ENCODE peak calls at places on chromosomes 2 and 18, in four cellular contexts. X is H9, J is IMR-90, C is H1. B is an unnamed sample.

GRCh38 chr2:224517963-224518362 is 67.2 kb downstream of the CUL3 start:
- DNase-seq in J (no peak), X (no peak), C (no peak), B (no peak)

GRCh38 chr2:128664499-128664971 is 345.9 kb upstream of the HS6ST1 start:
- DNase-seq in C (no peak), J (no peak), X (peak; percentile 69), B (peak; percentile 86)

GRCh38 chr2:70357076-70358071 is 55.5 kb upstream of the FAM136A start:
- DNase-seq in C (no peak), X (no peak), J (no peak), B (peak; percentile 74)

GRCh38 chr2:5070257-5070656 is 621.9 kb upstream of the SOX11 start:
- DNase-seq in J (no peak), C (no peak), X (no peak), B (peak; percentile 78)

GRCh38 chr18:11553098-11553940 is 56.1 kb upstream of the SLC35G4 start:
- DNase-seq in J (peak; percentile 59), X (peak; percentile 73), C (peak; percentile 78), B (peak; percentile 73)

GRCh38 chr2:113223813-113224212 is 50.0 kb downstream of the PSD4 start:
- DNase-seq in J (no peak), C (no peak), X (no peak), B (no peak)

GRCh38 chr18:31197676-31198075 is 35.0 kb upstream of the DSC1 start:
- DNase-seq in J (no peak), X (no peak), C (no peak), B (no peak)

GRCh38 chr2:37389984-37390765 is 45.7 kb downstream of the QPCT start:
- DNase-seq in C (peak; percentile 44), J (peak; percentile 96), X (peak; percentile 67), B (peak; percentile 97)

GRCh38 chr2:221460136-221460535 is 112.0 kb downstream of the EPHA4 start:
- DNase-seq in X (no peak), C (no peak), J (no peak), B (no peak)

GRCh38 chr2:118372876-118373597 is 284.8 kb downstream of the INSIG2 start:
- DNase-seq in C (no peak), J (no peak), X (no peak), B (peak; percentile 40)

GRCh38 chr2:49616800-49617199 is 462.5 kb upstream of the FSHR start:
- DNase-seq in X (no peak), J (no peak), C (no peak), B (peak; percentile 57)

GRCh38 chr2:11142330-11142729 is 12.9 kb upstream of the SLC66A3 start:
- DNase-seq in J (no peak), C (no peak), X (no peak), B (no peak)

GRCh38 chr2:42140501-42140900 is 28.7 kb upstream of the EML4 start:
- DNase-seq in X (no peak), C (no peak), J (no peak), B (no peak)

GRCh38 chr18:52352920-52353319 is 12.9 kb downstream of the DCC start:
- DNase-seq in X (no peak), C (no peak), J (no peak), B (no peak)

GRCh38 chr2:237171396-237171795 is 85.7 kb downstream of the COPS8 start:
- DNase-seq in X (no peak), J (peak; percentile 97), C (no peak), B (peak; percentile 62)

GRCh38 chr2:217066510-217067270 is 206.8 kb upstream of the TNP1 start:
- DNase-seq in J (no peak), X (no peak), C (no peak), B (no peak)

GRCh38 chr2:109174214-109174613 is 45.2 kb downstream of the SH3RF3 start:
- DNase-seq in C (no peak), X (no peak), J (no peak), B (no peak)

GRCh38 chr2:239263231-239263936 is 137.4 kb downstream of the HDAC4 start:
- DNase-seq in J (no peak), X (peak; percentile 22), C (no peak), B (no peak)

GRCh38 chr2:10581990-10582389 is 107.8 kb downstream of the NOL10 start:
- DNase-seq in C (no peak), X (no peak), J (peak; percentile 23), B (no peak)

GRCh38 chr2:65662654-65663432 is 230.4 kb upstream of the SPRED2 start:
- DNase-seq in C (no peak), J (peak; percentile 93), X (no peak), B (peak; percentile 15)

GRCh38 chr18:23194969-23195957 is 60.0 kb downstream of the CABLES1 start:
- DNase-seq in C (no peak), X (no peak), J (no peak), B (no peak)

GRCh38 chr2:63837036-63837594 is 4.6 kb upstream of the UGP2 start:
- DNase-seq in X (no peak), C (no peak), J (no peak), B (no peak)

GRCh38 chr2:212962691-212963090 is 188.7 kb downstream of the IKZF2 start:
- DNase-seq in C (no peak), X (no peak), J (no peak), B (no peak)
- H3K56ac ChIP-seq in C (no peak overlapping the region), X (no peak overlapping the region), J (no peak overlapping the region), B (no peak overlapping the region)

GRCh38 chr2:105731511-105731910 is 13.2 kb upstream of the NCK2 start:
- DNase-seq in C (no peak), J (no peak), X (no peak), B (no peak)

GRCh38 chr2:105732955-105733607 is 11.6 kb upstream of the NCK2 start:
- DNase-seq in C (no peak), X (no peak), J (no peak), B (no peak)

GRCh38 chr2:105730170-105730569 is 14.5 kb upstream of the NCK2 start:
- DNase-seq in J (no peak), C (no peak), X (no peak), B (no peak)

GRCh38 chr2:105734762-105735538 is 9.8 kb upstream of the NCK2 start:
- DNase-seq in X (no peak), C (no peak), J (peak; percentile 57), B (no peak)

GRCh38 chr2:105732096-105732495 is 12.6 kb upstream of the NCK2 start:
- DNase-seq in J (no peak), C (no peak), X (no peak), B (no peak)
- H3K56ac ChIP-seq in J (no peak overlapping the region), C (no peak overlapping the region), X (no peak overlapping the region), B (no peak overlapping the region)

DNA sequence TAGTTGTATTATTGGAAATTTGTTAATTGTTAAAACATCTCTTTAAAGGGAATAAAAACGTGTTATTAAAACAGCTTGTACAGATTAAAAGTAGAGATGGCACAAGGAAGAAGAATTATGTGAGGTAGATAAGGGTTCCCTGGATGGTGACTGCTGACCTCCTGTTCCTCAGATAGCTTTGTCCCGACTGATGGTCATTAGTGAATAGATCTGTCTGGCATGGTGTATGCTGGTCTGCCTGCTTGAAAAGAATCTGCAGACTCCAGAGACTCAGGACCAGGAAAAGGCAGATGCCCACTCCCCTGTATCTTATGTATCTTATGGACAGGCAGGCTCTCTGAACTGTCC is 5.6 kb upstream of the FARP2 start:
- DNase-seq in C (no peak), X (no peak), J (no peak), B (no peak)
- H3K56ac ChIP-seq in C (no peak overlapping the region), X (no peak overlapping the region), J (no peak overlapping the region), B (no peak overlapping the region)

GRCh38 chr2:20190862-20191713 is 33.8 kb downstream of the SDC1 start:
- DNase-seq in X (peak; percentile 79), C (peak; percentile 91), J (no peak), B (peak; percentile 90)

GRCh38 chr2:20193185-20193584 is 31.7 kb downstream of the SDC1 start:
- DNase-seq in C (no peak), X (no peak), J (no peak), B (no peak)

GRCh38 chr2:20192781-20193180 is 32.1 kb downstream of the SDC1 start:
- DNase-seq in J (no peak), X (no peak), C (no peak), B (no peak)

GRCh38 chr2:20190170-20190569 is 34.8 kb downstream of the SDC1 start:
- DNase-seq in J (no peak), C (no peak), X (no peak), B (no peak)

DNA sequence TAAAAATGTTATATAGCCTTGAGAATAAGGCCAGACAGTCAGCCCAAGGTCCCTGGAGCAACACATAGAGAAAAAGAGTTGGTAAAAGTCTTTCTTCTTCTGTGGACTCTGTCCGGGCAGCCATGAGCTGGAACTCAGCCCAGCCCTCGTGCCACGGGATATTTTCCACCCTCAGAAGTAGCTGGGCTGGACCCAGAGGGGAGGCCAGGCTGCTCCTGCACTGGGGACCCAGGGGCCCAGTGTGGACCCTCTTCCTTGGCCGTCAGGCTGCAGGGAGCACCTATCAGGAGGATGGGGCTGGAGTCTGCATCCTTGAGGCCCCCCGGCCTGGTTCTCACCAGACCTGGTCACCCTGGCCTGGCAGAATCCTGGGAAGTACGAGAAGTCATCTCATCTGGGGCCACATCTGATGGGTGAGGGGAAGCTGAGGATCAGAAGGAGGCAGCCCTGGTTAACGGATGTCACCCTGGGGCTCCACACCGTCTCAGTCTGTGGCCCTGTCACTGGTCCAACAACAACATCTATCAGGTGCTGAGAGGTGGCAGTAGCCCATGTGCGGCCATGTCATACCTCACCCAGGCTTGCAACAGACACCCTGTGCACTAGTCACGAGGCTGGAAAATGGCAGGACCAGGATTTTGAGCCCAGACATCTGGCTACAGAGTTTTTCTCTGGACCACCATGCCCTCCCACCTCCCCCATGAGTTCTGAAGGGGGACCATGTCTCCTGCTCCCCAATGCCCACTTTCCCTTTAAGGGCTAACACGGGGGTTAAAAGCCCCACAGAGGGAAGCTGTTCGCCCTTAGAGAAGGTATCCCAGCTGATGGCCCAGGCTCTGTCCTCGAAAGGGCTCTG is 33.0 kb downstream of the SDC1 start:
- DNase-seq in J (no peak), C (no peak), X (no peak), B (no peak)
- H3K56ac ChIP-seq in J (no peak overlapping the region), C (no peak overlapping the region), X (no peak overlapping the region), B (no peak overlapping the region)

DNA sequence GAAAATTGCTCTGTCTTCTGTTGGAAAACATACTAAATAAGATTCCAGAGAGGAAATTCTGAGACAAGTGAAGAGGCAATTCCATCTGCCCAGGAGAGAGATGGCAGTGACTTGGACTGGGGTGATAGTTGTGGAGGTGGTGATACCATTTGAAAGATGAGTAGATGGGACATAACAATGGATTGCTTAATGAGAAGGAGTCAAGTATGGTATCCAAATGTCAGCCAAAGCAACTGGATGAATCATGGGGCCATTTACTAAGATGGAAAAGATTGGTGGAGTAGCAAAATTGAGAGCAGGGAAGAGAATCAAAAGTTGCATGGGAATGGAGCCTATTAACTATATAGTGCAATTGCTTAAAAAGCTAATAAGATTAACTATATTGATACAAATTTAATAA is 222.1 kb downstream of the ETAA1 start:
- DNase-seq in X (no peak), C (no peak), J (no peak), B (no peak)
- H3K56ac ChIP-seq in X (no peak overlapping the region), C (no peak overlapping the region), J (no peak overlapping the region), B (no peak overlapping the region)

GRCh38 chr2:175107146-175107545 is 60.9 kb downstream of the ATF2 start:
- DNase-seq in C (no peak), X (no peak), J (peak; percentile 68), B (no peak)
- H3K56ac ChIP-seq in C (no peak overlapping the region), X (no peak overlapping the region), J (no peak overlapping the region), B (no peak overlapping the region)

DNA sequence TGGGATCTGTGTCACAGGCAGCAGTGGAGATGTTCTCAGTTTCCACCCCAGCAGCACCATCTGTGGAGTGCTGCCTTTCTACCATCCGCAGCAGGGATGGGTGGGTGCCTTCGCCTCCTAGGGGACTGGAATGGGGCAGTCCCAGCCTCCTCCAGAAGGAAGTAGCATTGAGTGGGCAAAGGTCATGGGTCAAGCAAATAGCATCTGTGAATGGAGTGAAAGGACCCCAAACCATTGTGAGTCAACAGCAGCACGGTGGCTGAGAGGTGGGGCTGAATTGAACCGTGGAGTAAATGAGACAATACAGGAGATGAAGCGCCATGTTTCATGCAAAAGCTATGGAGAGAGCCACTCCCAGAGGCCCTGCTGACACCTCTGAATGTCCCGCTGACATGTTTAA is 9.7 kb downstream of the GPR55 start:
- DNase-seq in X (peak; percentile 13), C (no peak), J (no peak), B (no peak)
- H3K56ac ChIP-seq in X (no peak overlapping the region), C (no peak overlapping the region), J (no peak overlapping the region), B (no peak overlapping the region)